ENCODE peak calls at places on chromosomes 12 and 14, in eight cellular contexts. B is NCI-H1105; L is CD8-positive, alpha-beta T cell; R is neural crest cell; N is coronary artery; H is sigmoid colon; M is stimulated activated CD4-positive, alpha-beta T cell treated with anti-CD3 and anti-CD28 coated beads, Interleukin-2, amount 100 ng/mL, for 48 hours; A is T-helper 9 cell. J is an unnamed sample.

GRCh38 chr12:71804505-71804904 is 35.1 kb upstream of the TBC1D15 start:
- DNase-seq in B (no peak), A (no peak), R (no peak), H (no peak), M (no peak), N (no peak), L (no peak), J (no peak)

GRCh38 chr14:33794791-33795300 is 156.0 kb downstream of the EGLN3 start:
- DNase-seq in B (no peak), H (no peak), A (no peak), L (no peak), N (no peak), R (no peak), M (no peak), J (no peak)

GRCh38 chr14:55333785-55334485 is 62.7 kb downstream of the FBXO34 start:
- DNase-seq in N (no peak), R (no peak), A (no peak), H (no peak), M (no peak), L (no peak), B (no peak), J (no peak)

GRCh38 chr12:107511292-107511691 is 174.3 kb upstream of the PWP1 start:
- DNase-seq in R (no peak), H (no peak), N (no peak), A (no peak), B (no peak), M (no peak), L (no peak), J (no peak)

GRCh38 chr14:49581961-49582210 is 4.3 kb downstream of the RPS29 start:
- DNase-seq in L (no peak), M (no peak), N (no peak), A (no peak), R (no peak), H (no peak), B (no peak), J (no peak)

GRCh38 chr14:76937181-76938091 is 91.1 kb downstream of the IRF2BPL start:
- DNase-seq in L (no peak), B (peak; percentile 74), N (peak; percentile 88), A (no peak), H (no peak), R (no peak), M (no peak), J (no peak)

GRCh38 chr12:6824085-6824800 is 2.6 kb downstream of the GPR162 start:
- DNase-seq in M (no peak), L (no peak), R (no peak), A (no peak), H (no peak), B (no peak), N (no peak), J (no peak)

GRCh38 chr12:4274960-4275868 is 1.7 kb downstream of the CCND2 start:
- DNase-seq in B (no peak), H (no peak), N (peak; percentile 70), A (no peak), R (peak; percentile 26), M (no peak), L (no peak), J (no peak)

GRCh38 chr12:104374806-104375205 is 71.3 kb downstream of the EID3 start:
- DNase-seq in M (no peak), H (no peak), R (no peak), L (no peak), N (no peak), B (no peak), A (no peak), J (no peak)

J was measured in T-helper 1 cell.